ENCODE peak calls at places on chromosome 1, in ten cellular contexts. V, O, N, C, P, T, D, S, Z and W are unnamed samples.

GRCh38 chr1:180186831-180187230 is 32.2 kb downstream of the QSOX1 start:
- DNase-seq in T (peak; percentile 8), C (no peak), O (no peak), N (no peak), V (no peak), Z (no peak), D (no peak), S (no peak), P (no peak), W (no peak)

GRCh38 chr1:44029260-44029910 is 1.9 kb downstream of the SLC6A9 start:
- DNase-seq in Z (peak; percentile 29), O (peak; percentile 70), P (no peak), V (peak; percentile 33), S (no peak), D (no peak), N (no peak), C (no peak), T (no peak), W (no peak)

GRCh38 chr1:204828352-204828850 is 42.3 kb upstream of the NFASC start:
- DNase-seq in Z (peak; percentile 75), S (no peak), C (no peak), P (peak; percentile 51), T (peak; percentile 9), V (peak; percentile 33), O (peak; percentile 98), N (peak; percentile 48), D (peak; percentile 78), W (peak; percentile 86)

GRCh38 chr1:214264196-214264595 is 16.8 kb upstream of the SMYD2 start:
- DNase-seq in N (no peak), P (peak; percentile 76), T (no peak), D (no peak), C (no peak), Z (no peak), S (no peak), V (no peak), O (no peak), W (no peak)

GRCh38 chr1:54882483-54882882 is 4.5 kb downstream of the DHCR24 start:
- DNase-seq in C (peak; percentile 38), O (no peak), Z (no peak), N (no peak), T (no peak), S (no peak), P (no peak), D (no peak), V (no peak), W (no peak)

GRCh38 chr1:30379684-30380624 is 343.4 kb downstream of the MATN1 start:
- DNase-seq in N (peak; percentile 44), T (peak; percentile 56), O (peak; percentile 85), V (peak; percentile 62), S (peak; percentile 62), P (peak; percentile 71), Z (peak; percentile 69), D (peak; percentile 43), C (peak; percentile 64), W (peak; percentile 91)

GRCh38 chr1:216168481-216169005 is 254.7 kb downstream of the USH2A start:
- DNase-seq in D (no peak), V (no peak), C (no peak), T (no peak), Z (no peak), P (no peak), N (no peak), O (no peak), S (no peak), W (no peak)

GRCh38 chr1:1309525-1310385 is 1.4 kb downstream of the PUSL1 start:
- DNase-seq in C (no peak), Z (no peak), V (no peak), O (no peak), T (no peak), N (no peak), S (no peak), D (no peak), P (no peak), W (no peak)

GRCh38 chr1:70487910-70488665 is 77.0 kb downstream of the CTH start:
- DNase-seq in O (peak; percentile 45), V (peak; percentile 25), P (peak; percentile 22), S (no peak), N (no peak), T (peak; percentile 53), D (no peak), C (peak; percentile 34), Z (peak; percentile 16), W (peak; percentile 12)

DNA sequence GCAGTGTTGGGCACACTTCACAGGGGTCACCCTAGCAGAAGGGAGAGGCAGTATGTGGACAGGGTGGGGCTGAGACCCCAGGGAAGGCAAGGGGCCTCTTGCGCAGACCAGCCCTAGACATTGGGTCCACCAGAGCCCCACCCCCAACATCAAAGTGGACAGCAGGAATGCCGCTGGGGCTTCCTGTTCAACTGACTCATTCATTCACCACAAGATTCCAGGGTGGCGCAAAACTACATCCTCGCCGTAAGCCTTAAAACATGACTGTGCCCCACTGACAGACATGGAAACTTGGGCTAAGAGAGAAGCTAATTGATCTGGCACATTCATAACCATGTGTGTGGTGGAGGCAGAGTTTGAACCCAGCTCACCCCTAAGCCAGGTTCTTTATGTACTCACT is 14.0 kb downstream of the COL16A1 start:
- DNase-seq in O (no peak), Z (no peak), C (peak; percentile 96), S (no peak), P (peak; percentile 97), V (no peak), T (peak; percentile 97), N (no peak), D (no peak), W (peak; percentile 57)
- H3K4me3 ChIP-seq in O (no peak overlapping the region), Z (no peak overlapping the region), C (no peak overlapping the region), S (no peak overlapping the region), P (peak overlapping the region; percentile 14), V (no peak overlapping the region), T (no peak overlapping the region), N (no peak overlapping the region), D (no peak overlapping the region), W (no peak overlapping the region)

GRCh38 chr1:201602413-201603265 is 63.7 kb downstream of the NAV1 start:
- DNase-seq in S (no peak), O (no peak), V (no peak), N (no peak), C (peak; percentile 96), Z (no peak), D (no peak), T (peak; percentile 99), P (peak; percentile 99), W (peak; percentile 93)

GRCh38 chr1:201606581-201606980 is 67.7 kb downstream of the NAV1 start:
- DNase-seq in C (no peak), Z (no peak), D (no peak), P (no peak), N (no peak), T (no peak), S (no peak), V (no peak), O (no peak), W (no peak)

GRCh38 chr1:201605385-201605747 is 66.4 kb downstream of the NAV1 start:
- DNase-seq in P (no peak), S (no peak), O (peak; percentile 64), V (no peak), C (peak; percentile 15), N (no peak), T (peak; percentile 81), D (no peak), Z (no peak), W (no peak)

GRCh38 chr1:201606096-201606495 is 67.2 kb downstream of the NAV1 start:
- DNase-seq in Z (no peak), T (no peak), V (no peak), N (no peak), D (no peak), O (no peak), S (no peak), C (no peak), P (no peak), W (no peak)

GRCh38 chr1:201603613-201604232 is 64.8 kb downstream of the NAV1 start:
- DNase-seq in O (no peak), S (no peak), T (peak; percentile 85), V (no peak), D (no peak), Z (no peak), P (peak; percentile 92), N (no peak), C (peak; percentile 82), W (no peak)
- H3K4me1 ChIP-seq in O (peaks cover 40% of the 10 kb centered on the region), S (peaks cover 16% of the 10 kb centered on the region), T (peaks cover 23% of the 10 kb centered on the region), V (peaks cover 17% of the 10 kb centered on the region), D (peaks cover 32% of the 10 kb centered on the region), Z (peaks cover 60% of the 10 kb centered on the region), P (peaks cover 66% of the 10 kb centered on the region), N (no peaks in the 10 kb centered on the region), C (peaks cover 45% of the 10 kb centered on the region), W (peaks cover 34% of the 10 kb centered on the region)

GRCh38 chr1:2918441-2918840 is 102.8 kb upstream of the ACTRT2 start:
- DNase-seq in T (no peak), Z (no peak), N (no peak), P (no peak), S (no peak), V (no peak), O (no peak), C (no peak), D (no peak), W (no peak)
- H3K9me3 ChIP-seq in T (no peaks in the 10 kb centered on the region), Z (no peaks in the 10 kb centered on the region), N (no peaks in the 10 kb centered on the region), P (peaks cover 18% of the 10 kb centered on the region), S (peaks cover 6% of the 10 kb centered on the region), V (no peaks in the 10 kb centered on the region), O (no peaks in the 10 kb centered on the region), C (peaks cover 71% of the 10 kb centered on the region), D (no peaks in the 10 kb centered on the region), W (peaks cover 4% of the 10 kb centered on the region)

GRCh38 chr1:200306954-200307754 is 102.7 kb downstream of the ZNF281 start:
- DNase-seq in C (peak; percentile 46), Z (peak; percentile 16), O (peak; percentile 61), V (no peak), T (peak; percentile 45), N (no peak), S (no peak), P (no peak), D (no peak), W (no peak)
- H3K4me3 ChIP-seq in C (no peak overlapping the region), Z (no peak overlapping the region), O (no peak overlapping the region), V (no peak overlapping the region), T (no peak overlapping the region), N (no peak overlapping the region), S (no peak overlapping the region), P (no peak overlapping the region), D (no peak overlapping the region), W (no peak overlapping the region)

GRCh38 chr1:226651732-226652105 is 87.4 kb downstream of the ITPKB start:
- DNase-seq in O (no peak), D (no peak), S (no peak), C (no peak), P (no peak), Z (no peak), N (no peak), V (no peak), T (no peak), W (no peak)

GRCh38 chr1:226654046-226654445 is 85.0 kb downstream of the ITPKB start:
- DNase-seq in T (peak; percentile 46), O (no peak), N (no peak), S (no peak), Z (no peak), C (peak; percentile 54), P (peak; percentile 87), D (no peak), V (no peak), W (peak; percentile 89)

GRCh38 chr1:226652613-226653012 is 86.5 kb downstream of the ITPKB start:
- DNase-seq in C (no peak), P (no peak), O (no peak), V (no peak), N (no peak), T (no peak), S (no peak), Z (no peak), D (no peak), W (no peak)

GRCh38 chr1:226654508-226655124 is 84.5 kb downstream of the ITPKB start:
- DNase-seq in C (no peak), S (no peak), V (no peak), D (no peak), Z (no peak), P (no peak), N (no peak), O (no peak), T (no peak), W (no peak)

GRCh38 chr1:226653311-226653921 is 85.7 kb downstream of the ITPKB start:
- DNase-seq in Z (no peak), D (no peak), N (no peak), P (no peak), T (no peak), O (no peak), S (no peak), V (no peak), C (no peak), W (no peak)
- H3K4me1 ChIP-seq in Z (peaks cover 4% of the 10 kb centered on the region), D (peaks cover 12% of the 10 kb centered on the region), N (peaks cover 69% of the 10 kb centered on the region), P (peaks cover 44% of the 10 kb centered on the region), T (peaks cover 34% of the 10 kb centered on the region), O (peaks cover 32% of the 10 kb centered on the region), S (peaks cover 48% of the 10 kb centered on the region), V (peaks cover 41% of the 10 kb centered on the region), C (peaks cover 17% of the 10 kb centered on the region), W (peaks cover 59% of the 10 kb centered on the region)